ENCODE peak calls at places on chromosomes 5 and 9, in seven cellular contexts. One of them, this sample, is unnamed.

GRCh38 chr5:35417040-35417439 is 186.8 kb upstream of the PRLR start:
- DNase-seq in IMR-90: no peak
- DNase-seq in spleen: no peak
- DNase-seq in stomach: no peak
- DNase-seq in Peyer's patch: no peak
- DNase-seq in CD8-positive, alpha-beta T cell: no peak
- DNase-seq in LNCaP clone FGC: no peak
- DNase-seq in this sample: no peak

GRCh38 chr9:122948313-122948712 is 7.5 kb downstream of the RABGAP1 start:
- DNase-seq in IMR-90: no peak
- DNase-seq in spleen: no peak
- DNase-seq in stomach: no peak
- DNase-seq in Peyer's patch: no peak
- DNase-seq in CD8-positive, alpha-beta T cell: no peak
- DNase-seq in LNCaP clone FGC: no peak
- DNase-seq in this sample: no peak

GRCh38 chr5:68227532-68228160 is 12.1 kb downstream of the PIK3R1 start:
- DNase-seq in IMR-90: no peak
- DNase-seq in spleen: no peak
- DNase-seq in stomach: no peak
- DNase-seq in Peyer's patch: no peak
- DNase-seq in CD8-positive, alpha-beta T cell: no peak
- DNase-seq in LNCaP clone FGC: no peak
- DNase-seq in this sample: no peak

GRCh38 chr9:134049236-134049635 is 18.6 kb downstream of the BRD3 start:
- DNase-seq in IMR-90: no peak
- DNase-seq in spleen: no peak
- DNase-seq in stomach: peak
- DNase-seq in Peyer's patch: no peak
- DNase-seq in CD8-positive, alpha-beta T cell: no peak
- DNase-seq in LNCaP clone FGC: peak
- DNase-seq in this sample: no peak

GRCh38 chr5:1755321-1755949 is 44.2 kb downstream of the MRPL36 start:
- DNase-seq in IMR-90: no peak
- DNase-seq in spleen: no peak
- DNase-seq in stomach: peak
- DNase-seq in Peyer's patch: peak
- DNase-seq in CD8-positive, alpha-beta T cell: no peak
- DNase-seq in LNCaP clone FGC: no peak
- DNase-seq in this sample: peak

GRCh38 chr9:91089405-91090131 is 272.1 kb downstream of the AUH start:
- DNase-seq in IMR-90: peak
- DNase-seq in spleen: no peak
- DNase-seq in stomach: peak
- DNase-seq in Peyer's patch: peak
- DNase-seq in CD8-positive, alpha-beta T cell: no peak
- DNase-seq in LNCaP clone FGC: no peak
- DNase-seq in this sample: no peak

GRCh38 chr5:82719368-82719767 is 357.8 kb downstream of the TMEM167A start:
- DNase-seq in IMR-90: peak
- DNase-seq in spleen: no peak
- DNase-seq in stomach: no peak
- DNase-seq in Peyer's patch: no peak
- DNase-seq in CD8-positive, alpha-beta T cell: no peak
- DNase-seq in LNCaP clone FGC: no peak
- DNase-seq in this sample: no peak

GRCh38 chr9:130265431-130266235 is at the start of gene HMCN2:
- DNase-seq in IMR-90: no peak
- DNase-seq in spleen: peak
- DNase-seq in stomach: no peak
- DNase-seq in Peyer's patch: peak
- DNase-seq in CD8-positive, alpha-beta T cell: no peak
- DNase-seq in LNCaP clone FGC: no peak
- DNase-seq in this sample: no peak

GRCh38 chr5:81235287-81236072 is 2.4 kb downstream of the CKMT2 start:
- DNase-seq in IMR-90: no peak
- DNase-seq in spleen: no peak
- DNase-seq in stomach: no peak
- DNase-seq in Peyer's patch: no peak
- DNase-seq in CD8-positive, alpha-beta T cell: no peak
- DNase-seq in LNCaP clone FGC: peak
- DNase-seq in this sample: no peak

GRCh38 chr5:79133121-79133656 is 21.6 kb downstream of the BHMT start:
- DNase-seq in IMR-90: peak
- DNase-seq in spleen: no peak
- DNase-seq in stomach: no peak
- DNase-seq in Peyer's patch: no peak
- DNase-seq in CD8-positive, alpha-beta T cell: no peak
- DNase-seq in LNCaP clone FGC: peak
- DNase-seq in this sample: no peak

GRCh38 chr9:134525070-134525815 is 116.4 kb upstream of the COL5A1 start:
- DNase-seq in IMR-90: no peak
- DNase-seq in spleen: no peak
- DNase-seq in stomach: peak
- DNase-seq in Peyer's patch: peak
- DNase-seq in CD8-positive, alpha-beta T cell: no peak
- DNase-seq in LNCaP clone FGC: no peak
- DNase-seq in this sample: no peak

DNA sequence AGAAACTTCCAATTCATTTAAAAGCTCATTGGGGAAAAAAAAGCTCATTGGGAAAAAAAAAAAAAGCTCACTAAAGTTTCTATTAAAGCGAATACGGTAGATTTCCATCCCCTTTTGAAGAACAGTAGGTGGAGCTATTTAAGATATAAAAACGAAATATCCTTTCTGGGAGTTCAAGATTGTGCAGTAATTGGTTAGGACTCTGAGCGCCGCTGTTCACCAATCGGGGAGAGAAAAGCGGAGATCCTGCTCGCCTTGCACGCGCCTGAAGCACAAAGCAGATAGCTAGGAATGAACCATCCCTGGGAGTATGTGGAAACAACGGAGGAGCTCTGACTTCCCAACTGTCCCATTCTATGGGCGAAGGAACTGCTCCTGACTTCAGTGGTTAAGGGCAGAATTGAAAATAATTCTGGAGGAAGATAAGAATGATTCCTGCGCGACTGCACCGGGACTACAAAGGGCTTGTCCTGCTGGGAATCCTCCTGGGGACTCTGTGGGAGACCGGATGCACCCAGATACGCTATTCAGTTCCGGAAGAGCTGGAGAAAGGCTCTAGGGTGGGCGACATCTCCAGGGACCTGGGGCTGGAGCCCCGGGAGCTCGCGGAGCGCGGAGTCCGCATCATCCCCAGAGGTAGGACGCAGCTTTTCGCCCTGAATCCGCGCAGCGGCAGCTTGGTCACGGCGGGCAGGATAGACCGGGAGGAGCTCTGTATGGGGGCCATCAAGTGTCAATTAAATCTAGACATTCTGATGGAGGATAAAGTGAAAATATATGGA is at the start of gene PCDHGA12:
- DNase-seq in IMR-90: peak
- DNase-seq in spleen: no peak
- DNase-seq in stomach: no peak
- DNase-seq in Peyer's patch: no peak
- DNase-seq in CD8-positive, alpha-beta T cell: no peak
- DNase-seq in LNCaP clone FGC: peak
- DNase-seq in this sample: no peak
- TF ChIP-seq CTCF in IMR-90: peak
- TF ChIP-seq CTCF in spleen: no peak
- TF ChIP-seq CTCF in stomach: no peak
- TF ChIP-seq CTCF in Peyer's patch: peak
- TF ChIP-seq CTCF in CD8-positive, alpha-beta T cell: no peak
- TF ChIP-seq CTCF in LNCaP clone FGC: peak
- TF ChIP-seq CTCF in this sample: peak

GRCh38 chr5:103375356-103375755 is 116.8 kb downstream of the MACIR start:
- DNase-seq in IMR-90: peak
- DNase-seq in spleen: no peak
- DNase-seq in stomach: no peak
- DNase-seq in Peyer's patch: no peak
- DNase-seq in CD8-positive, alpha-beta T cell: no peak
- DNase-seq in LNCaP clone FGC: no peak
- DNase-seq in this sample: no peak
- TF ChIP-seq CTCF in IMR-90: no peak
- TF ChIP-seq CTCF in spleen: no peak
- TF ChIP-seq CTCF in stomach: no peak
- TF ChIP-seq CTCF in Peyer's patch: no peak
- TF ChIP-seq CTCF in CD8-positive, alpha-beta T cell: no peak
- TF ChIP-seq CTCF in LNCaP clone FGC: peak
- TF ChIP-seq CTCF in this sample: no peak

GRCh38 chr5:154967419-154968024 is 26.6 kb downstream of the MRPL22 start:
- DNase-seq in IMR-90: peak
- DNase-seq in spleen: no peak
- DNase-seq in stomach: no peak
- DNase-seq in Peyer's patch: no peak
- DNase-seq in CD8-positive, alpha-beta T cell: no peak
- DNase-seq in LNCaP clone FGC: no peak
- DNase-seq in this sample: no peak
- TF ChIP-seq CTCF in IMR-90: peak
- TF ChIP-seq CTCF in spleen: no peak
- TF ChIP-seq CTCF in stomach: no peak
- TF ChIP-seq CTCF in Peyer's patch: no peak
- TF ChIP-seq CTCF in CD8-positive, alpha-beta T cell: peak
- TF ChIP-seq CTCF in LNCaP clone FGC: peak
- TF ChIP-seq CTCF in this sample: peak

GRCh38 chr9:18939943-18940342 is 93.1 kb downstream of the SAXO1 start:
- DNase-seq in IMR-90: no peak
- DNase-seq in spleen: no peak
- DNase-seq in stomach: no peak
- DNase-seq in Peyer's patch: no peak
- DNase-seq in CD8-positive, alpha-beta T cell: no peak
- DNase-seq in LNCaP clone FGC: no peak
- DNase-seq in this sample: no peak

GRCh38 chr9:18935521-18935920 is 97.5 kb downstream of the SAXO1 start:
- DNase-seq in IMR-90: peak
- DNase-seq in spleen: no peak
- DNase-seq in stomach: no peak
- DNase-seq in Peyer's patch: no peak
- DNase-seq in CD8-positive, alpha-beta T cell: no peak
- DNase-seq in LNCaP clone FGC: no peak
- DNase-seq in this sample: no peak

GRCh38 chr9:18942801-18943200 is 90.2 kb downstream of the SAXO1 start:
- DNase-seq in IMR-90: no peak
- DNase-seq in spleen: no peak
- DNase-seq in stomach: no peak
- DNase-seq in Peyer's patch: no peak
- DNase-seq in CD8-positive, alpha-beta T cell: no peak
- DNase-seq in LNCaP clone FGC: no peak
- DNase-seq in this sample: no peak

GRCh38 chr9:18936094-18936871 is 96.7 kb downstream of the SAXO1 start:
- DNase-seq in IMR-90: no peak
- DNase-seq in spleen: no peak
- DNase-seq in stomach: no peak
- DNase-seq in Peyer's patch: no peak
- DNase-seq in CD8-positive, alpha-beta T cell: no peak
- DNase-seq in LNCaP clone FGC: no peak
- DNase-seq in this sample: no peak

GRCh38 chr9:18941060-18941746 is 91.8 kb downstream of the SAXO1 start:
- DNase-seq in IMR-90: no peak
- DNase-seq in spleen: no peak
- DNase-seq in stomach: no peak
- DNase-seq in Peyer's patch: no peak
- DNase-seq in CD8-positive, alpha-beta T cell: no peak
- DNase-seq in LNCaP clone FGC: peak
- DNase-seq in this sample: no peak
- TF ChIP-seq CTCF in IMR-90: no peak
- TF ChIP-seq CTCF in spleen: no peak
- TF ChIP-seq CTCF in stomach: no peak
- TF ChIP-seq CTCF in Peyer's patch: no peak
- TF ChIP-seq CTCF in CD8-positive, alpha-beta T cell: no peak
- TF ChIP-seq CTCF in LNCaP clone FGC: no peak
- TF ChIP-seq CTCF in this sample: no peak

This sample was measured in CD14-positive monocyte.